ENCODE peak calls at places on chromosome X, in seven cellular contexts. One of them, this sample, is unnamed.

GRCh38 chrX:150165776-150166610 is 197.1 kb upstream of the MAMLD1 start:
- DNase-seq in SK-N-SH: no peak
- DNase-seq in HCT116: no peak
- DNase-seq in K562: no peak
- DNase-seq in H1: no peak
- DNase-seq in GM12878: no peak
- DNase-seq in HepG2: no peak
- DNase-seq in this sample: no peak

GRCh38 chrX:148930330-148930729 is 429.9 kb downstream of the AFF2 start:
- DNase-seq in SK-N-SH: no peak
- DNase-seq in HCT116: no peak
- DNase-seq in K562: no peak
- DNase-seq in H1: no peak
- DNase-seq in GM12878: no peak
- DNase-seq in HepG2: no peak
- DNase-seq in this sample: no peak

GRCh38 chrX:19646298-19646697 is 131.0 kb upstream of the MAP3K15 start:
- DNase-seq in SK-N-SH: peak
- DNase-seq in HCT116: no peak
- DNase-seq in K562: no peak
- DNase-seq in H1: no peak
- DNase-seq in GM12878: no peak
- DNase-seq in HepG2: no peak
- DNase-seq in this sample: no peak

GRCh38 chrX:107676559-107677378 is 48.5 kb downstream of the PRPS1 start:
- DNase-seq in SK-N-SH: peak
- DNase-seq in HCT116: peak
- DNase-seq in K562: peak
- DNase-seq in H1: no peak
- DNase-seq in GM12878: no peak
- DNase-seq in HepG2: no peak
- DNase-seq in this sample: peak

GRCh38 chrX:56733459-56734046 is 4.5 kb downstream of the NBDY start:
- DNase-seq in SK-N-SH: peak
- DNase-seq in HCT116: no peak
- DNase-seq in K562: peak
- DNase-seq in H1: peak
- DNase-seq in GM12878: no peak
- DNase-seq in HepG2: peak
- DNase-seq in this sample: peak

GRCh38 chrX:2699959-2700358 is 8.9 kb downstream of the CD99 start:
- DNase-seq in SK-N-SH: no peak
- DNase-seq in HCT116: no peak
- DNase-seq in K562: no peak
- DNase-seq in H1: no peak
- DNase-seq in GM12878: no peak
- DNase-seq in HepG2: no peak
- DNase-seq in this sample: no peak

GRCh38 chrX:41666251-41666650 is 22.5 kb upstream of the GPR34 start:
- DNase-seq in SK-N-SH: no peak
- DNase-seq in HCT116: no peak
- DNase-seq in K562: no peak
- DNase-seq in H1: no peak
- DNase-seq in GM12878: no peak
- DNase-seq in HepG2: no peak
- DNase-seq in this sample: no peak

GRCh38 chrX:152157042-152157441 is 18.7 kb upstream of the MAGEA10 start:
- DNase-seq in SK-N-SH: no peak
- DNase-seq in HCT116: no peak
- DNase-seq in K562: peak
- DNase-seq in H1: no peak
- DNase-seq in GM12878: no peak
- DNase-seq in HepG2: no peak
- DNase-seq in this sample: no peak

GRCh38 chrX:35090801-35091200 is 148.2 kb downstream of the FAM47B start:
- DNase-seq in SK-N-SH: no peak
- DNase-seq in HCT116: no peak
- DNase-seq in K562: no peak
- DNase-seq in H1: no peak
- DNase-seq in GM12878: no peak
- DNase-seq in HepG2: no peak
- DNase-seq in this sample: no peak

GRCh38 chrX:46311581-46312120 is 233.6 kb downstream of the ZNF674 start:
- DNase-seq in SK-N-SH: no peak
- DNase-seq in HCT116: no peak
- DNase-seq in K562: no peak
- DNase-seq in H1: no peak
- DNase-seq in GM12878: no peak
- DNase-seq in HepG2: no peak
- DNase-seq in this sample: no peak

GRCh38 chrX:1558761-1559468 is 21.9 kb upstream of the P2RY8 start:
- DNase-seq in SK-N-SH: no peak
- DNase-seq in HCT116: no peak
- DNase-seq in K562: no peak
- DNase-seq in H1: peak
- DNase-seq in GM12878: no peak
- DNase-seq in HepG2: no peak
- DNase-seq in this sample: no peak

GRCh38 chrX:105228602-105229001 is 8.1 kb upstream of the TEX13A start:
- DNase-seq in SK-N-SH: no peak
- DNase-seq in HCT116: no peak
- DNase-seq in K562: no peak
- DNase-seq in H1: no peak
- DNase-seq in GM12878: no peak
- DNase-seq in HepG2: no peak
- DNase-seq in this sample: no peak

GRCh38 chrX:6849711-6850415 is 297.6 kb upstream of the STS start:
- DNase-seq in SK-N-SH: no peak
- DNase-seq in HCT116: no peak
- DNase-seq in K562: no peak
- DNase-seq in H1: no peak
- DNase-seq in GM12878: no peak
- DNase-seq in HepG2: no peak
- DNase-seq in this sample: no peak

GRCh38 chrX:103396186-103396585 is 19.8 kb downstream of the BEX3 start:
- DNase-seq in SK-N-SH: no peak
- DNase-seq in HCT116: no peak
- DNase-seq in K562: no peak
- DNase-seq in H1: no peak
- DNase-seq in GM12878: no peak
- DNase-seq in HepG2: no peak
- DNase-seq in this sample: no peak

GRCh38 chrX:5869786-5870185 is 358.9 kb downstream of the NLGN4X start:
- DNase-seq in SK-N-SH: no peak
- DNase-seq in HCT116: no peak
- DNase-seq in K562: no peak
- DNase-seq in H1: no peak
- DNase-seq in GM12878: no peak
- DNase-seq in HepG2: no peak
- DNase-seq in this sample: no peak

GRCh38 chrX:150575415-150575814 is 7.0 kb downstream of the MTM1 start:
- DNase-seq in SK-N-SH: no peak
- DNase-seq in HCT116: peak
- DNase-seq in K562: no peak
- DNase-seq in H1: no peak
- DNase-seq in GM12878: no peak
- DNase-seq in HepG2: no peak
- DNase-seq in this sample: no peak

GRCh38 chrX:15177316-15177715 is 92.6 kb downstream of the ASB9 start:
- DNase-seq in SK-N-SH: no peak
- DNase-seq in HCT116: no peak
- DNase-seq in K562: no peak
- DNase-seq in H1: no peak
- DNase-seq in GM12878: no peak
- DNase-seq in HepG2: no peak
- DNase-seq in this sample: no peak

GRCh38 chrX:118534716-118535493 is 39.3 kb downstream of the DOCK11 start:
- DNase-seq in SK-N-SH: no peak
- DNase-seq in HCT116: no peak
- DNase-seq in K562: no peak
- DNase-seq in H1: no peak
- DNase-seq in GM12878: no peak
- DNase-seq in HepG2: no peak
- DNase-seq in this sample: no peak

GRCh38 chrX:107691024-107691448 is 62.7 kb downstream of the PRPS1 start:
- DNase-seq in SK-N-SH: no peak
- DNase-seq in HCT116: no peak
- DNase-seq in K562: no peak
- DNase-seq in H1: no peak
- DNase-seq in GM12878: no peak
- DNase-seq in HepG2: no peak
- DNase-seq in this sample: no peak

GRCh38 chrX:71919436-71919835 is 8.8 kb downstream of the NHSL2 start:
- DNase-seq in SK-N-SH: no peak
- DNase-seq in HCT116: no peak
- DNase-seq in K562: no peak
- DNase-seq in H1: no peak
- DNase-seq in GM12878: no peak
- DNase-seq in HepG2: no peak
- DNase-seq in this sample: no peak

GRCh38 chrX:38940547-38940946 is 139.3 kb downstream of the MID1IP1 start:
- DNase-seq in SK-N-SH: no peak
- DNase-seq in HCT116: no peak
- DNase-seq in K562: no peak
- DNase-seq in H1: no peak
- DNase-seq in GM12878: no peak
- DNase-seq in HepG2: no peak
- DNase-seq in this sample: no peak

GRCh38 chrX:155888139-155888538 is 7.0 kb downstream of the VAMP7 start:
- DNase-seq in SK-N-SH: no peak
- DNase-seq in HCT116: peak
- DNase-seq in K562: no peak
- DNase-seq in H1: no peak
- DNase-seq in GM12878: no peak
- DNase-seq in HepG2: no peak
- DNase-seq in this sample: no peak

GRCh38 chrX:111131572-111131971 is 35.6 kb downstream of the PAK3 start:
- DNase-seq in SK-N-SH: no peak
- DNase-seq in HCT116: no peak
- DNase-seq in K562: no peak
- DNase-seq in H1: no peak
- DNase-seq in GM12878: no peak
- DNase-seq in HepG2: no peak
- DNase-seq in this sample: no peak

GRCh38 chrX:4239650-4240540 is 526.4 kb upstream of the PRKX start:
- DNase-seq in SK-N-SH: no peak
- DNase-seq in HCT116: no peak
- DNase-seq in K562: no peak
- DNase-seq in H1: no peak
- DNase-seq in GM12878: no peak
- DNase-seq in HepG2: no peak
- DNase-seq in this sample: peak

GRCh38 chrX:4240541-4241194 is 527.2 kb upstream of the PRKX start:
- DNase-seq in SK-N-SH: no peak
- DNase-seq in HCT116: no peak
- DNase-seq in K562: no peak
- DNase-seq in H1: no peak
- DNase-seq in GM12878: no peak
- DNase-seq in HepG2: peak
- DNase-seq in this sample: peak

GRCh38 chrX:4243759-4244158 is 530.3 kb upstream of the PRKX start:
- DNase-seq in SK-N-SH: no peak
- DNase-seq in HCT116: no peak
- DNase-seq in K562: no peak
- DNase-seq in H1: no peak
- DNase-seq in GM12878: no peak
- DNase-seq in HepG2: no peak
- DNase-seq in this sample: no peak

GRCh38 chrX:4238916-4239315 is 525.5 kb upstream of the PRKX start:
- DNase-seq in SK-N-SH: no peak
- DNase-seq in HCT116: no peak
- DNase-seq in K562: no peak
- DNase-seq in H1: no peak
- DNase-seq in GM12878: no peak
- DNase-seq in HepG2: no peak
- DNase-seq in this sample: no peak
- TF ChIP-seq JUND in SK-N-SH: no peak
- TF ChIP-seq JUND in HCT116: no peak
- TF ChIP-seq JUND in K562: no peak
- TF ChIP-seq JUND in H1: no peak
- TF ChIP-seq JUND in GM12878: no peak
- TF ChIP-seq JUND in HepG2: no peak
- TF ChIP-seq JUND in this sample: no peak

GRCh38 chrX:48196745-48197213 is at the start of gene SSX5:
- DNase-seq in SK-N-SH: no peak
- DNase-seq in HCT116: no peak
- DNase-seq in K562: peak
- DNase-seq in H1: no peak
- DNase-seq in GM12878: no peak
- DNase-seq in HepG2: no peak
- DNase-seq in this sample: no peak
- TF ChIP-seq JUND in SK-N-SH: no peak
- TF ChIP-seq JUND in HCT116: no peak
- TF ChIP-seq JUND in K562: no peak
- TF ChIP-seq JUND in H1: no peak
- TF ChIP-seq JUND in GM12878: no peak
- TF ChIP-seq JUND in HepG2: no peak
- TF ChIP-seq JUND in this sample: no peak

DNA sequence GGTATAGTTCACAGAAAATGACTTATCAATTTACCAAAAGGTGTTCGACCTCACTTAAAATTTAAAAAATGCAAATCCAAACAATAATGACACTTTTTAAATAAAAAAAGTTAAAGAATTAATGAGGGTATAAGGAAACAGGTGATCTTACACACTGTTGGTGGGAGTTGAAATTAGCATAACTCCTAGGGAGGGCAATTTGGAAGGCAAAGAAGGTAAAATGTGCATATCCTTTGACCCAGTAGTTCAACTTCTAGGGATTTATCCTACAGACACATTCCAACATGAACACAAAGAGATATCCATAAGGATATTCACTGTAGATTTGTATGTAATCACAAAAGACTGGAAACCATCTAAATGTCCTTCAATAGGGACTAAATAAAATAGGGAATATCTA is 143.8 kb upstream of the DGKK start:
- DNase-seq in SK-N-SH: no peak
- DNase-seq in HCT116: no peak
- DNase-seq in K562: no peak
- DNase-seq in H1: no peak
- DNase-seq in GM12878: no peak
- DNase-seq in HepG2: no peak
- DNase-seq in this sample: no peak
- TF ChIP-seq JUND in SK-N-SH: no peak
- TF ChIP-seq JUND in HCT116: no peak
- TF ChIP-seq JUND in K562: no peak
- TF ChIP-seq JUND in H1: no peak
- TF ChIP-seq JUND in GM12878: no peak
- TF ChIP-seq JUND in HepG2: no peak
- TF ChIP-seq JUND in this sample: no peak

GRCh38 chrX:16612257-16612987 is 37.5 kb upstream of the S100G start:
- DNase-seq in SK-N-SH: no peak
- DNase-seq in HCT116: no peak
- DNase-seq in K562: no peak
- DNase-seq in H1: no peak
- DNase-seq in GM12878: no peak
- DNase-seq in HepG2: no peak
- DNase-seq in this sample: no peak

GRCh38 chrX:16604300-16604699 is 45.7 kb upstream of the S100G start:
- DNase-seq in SK-N-SH: no peak
- DNase-seq in HCT116: no peak
- DNase-seq in K562: no peak
- DNase-seq in H1: no peak
- DNase-seq in GM12878: no peak
- DNase-seq in HepG2: no peak
- DNase-seq in this sample: no peak

GRCh38 chrX:16606142-16606720 is 43.7 kb upstream of the S100G start:
- DNase-seq in SK-N-SH: no peak
- DNase-seq in HCT116: no peak
- DNase-seq in K562: no peak
- DNase-seq in H1: no peak
- DNase-seq in GM12878: no peak
- DNase-seq in HepG2: no peak
- DNase-seq in this sample: no peak

GRCh38 chrX:16610121-16610565 is 39.8 kb upstream of the S100G start:
- DNase-seq in SK-N-SH: no peak
- DNase-seq in HCT116: no peak
- DNase-seq in K562: no peak
- DNase-seq in H1: no peak
- DNase-seq in GM12878: no peak
- DNase-seq in HepG2: no peak
- DNase-seq in this sample: no peak
- TF ChIP-seq JUND in SK-N-SH: peak
- TF ChIP-seq JUND in HCT116: no peak
- TF ChIP-seq JUND in K562: no peak
- TF ChIP-seq JUND in H1: no peak
- TF ChIP-seq JUND in GM12878: no peak
- TF ChIP-seq JUND in HepG2: no peak
- TF ChIP-seq JUND in this sample: peak

This sample was measured in T47D.